ENCODE peak calls at places on chromosomes 7 and 10, in ten cellular contexts. C is Peyer's patch, D is ovary, Q is H1, Y is uterus, S is IMR-90, K is lower leg skin, A is tibial nerve, H is NB4, B is heart left ventricle. G is an unnamed sample.

GRCh38 chr10:72162978-72163377 is 52.8 kb upstream of the ANAPC16 start:
- DNase-seq in H (peak), D (no peak), K (no peak), B (no peak), C (no peak), Q (no peak), S (peak), A (no peak), Y (no peak), G (no peak)

GRCh38 chr10:80264081-80265056 is 25.1 kb downstream of the MAT1A start:
- DNase-seq in Q (no peak), C (no peak), K (no peak), D (no peak), Y (no peak), S (no peak), H (no peak), B (no peak), A (no peak), G (no peak)

GRCh38 chr10:95236068-95236903 is 42.2 kb downstream of the ACSM6 start:
- DNase-seq in H (no peak), C (no peak), A (no peak), Y (no peak), K (no peak), S (peak), B (no peak), D (no peak), Q (no peak), G (no peak)

GRCh38 chr10:70597856-70598815 is 4.4 kb downstream of the PRF1 start:
- DNase-seq in H (no peak), Q (no peak), Y (no peak), B (no peak), S (no peak), C (no peak), K (peak), D (no peak), A (no peak), G (no peak)

GRCh38 chr10:96743988-96744585 is 23.8 kb upstream of the PIK3AP1 start:
- DNase-seq in A (no peak), D (peak), S (peak), Q (no peak), K (no peak), Y (no peak), C (no peak), B (no peak), H (peak), G (no peak)

GRCh38 chr10:125060038-125060437 is 100.3 kb downstream of the CTBP2 start:
- DNase-seq in B (no peak), C (no peak), Q (no peak), A (no peak), S (peak), Y (no peak), D (no peak), H (no peak), K (no peak), G (no peak)

GRCh38 chr10:48697091-48697490 is 12.4 kb downstream of the WDFY4 start:
- DNase-seq in B (no peak), D (no peak), S (no peak), A (no peak), H (no peak), Q (no peak), C (no peak), Y (no peak), K (no peak), G (no peak)

GRCh38 chr7:51455948-51456347 is 139.3 kb upstream of the COBL start:
- DNase-seq in K (no peak), C (no peak), Q (no peak), Y (no peak), D (no peak), B (no peak), A (no peak), S (no peak), H (no peak), G (no peak)

GRCh38 chr7:1058821-1059199 is 14.5 kb downstream of the GPR146 start:
- DNase-seq in D (no peak), B (no peak), S (peak), C (no peak), A (no peak), H (no peak), K (no peak), Q (no peak), Y (no peak), G (no peak)

GRCh38 chr10:79070611-79071534 is 2.1 kb downstream of the ZMIZ1 start:
- DNase-seq in Y (peak), Q (no peak), C (peak), S (peak), K (peak), A (peak), B (peak), D (peak), H (peak), G (peak)

GRCh38 chr10:117007080-117007479 is 2.1 kb upstream of the SHTN1 start:
- DNase-seq in K (no peak), Q (no peak), Y (no peak), H (peak), C (no peak), B (no peak), D (no peak), A (no peak), S (peak), G (no peak)

GRCh38 chr7:129569811-129570215 is 41.7 kb upstream of the NRF1 start:
- DNase-seq in H (peak), K (no peak), A (no peak), Y (no peak), D (no peak), C (peak), Q (no peak), B (no peak), S (peak), G (no peak)

GRCh38 chr10:17974505-17974904 is 22.8 kb downstream of the SLC39A12 start:
- DNase-seq in Y (no peak), C (no peak), D (no peak), H (no peak), Q (no peak), S (no peak), A (no peak), K (no peak), B (no peak), G (no peak)

GRCh38 chr7:154960063-154960790 is 42.7 kb downstream of the PAXIP1 start:
- DNase-seq in A (no peak), Q (no peak), K (no peak), H (no peak), C (no peak), D (no peak), B (no peak), S (no peak), Y (no peak), G (no peak)

GRCh38 chr7:80678703-80679102 is 40.3 kb downstream of the CD36 start:
- DNase-seq in B (no peak), A (no peak), H (no peak), K (no peak), Y (no peak), C (no peak), S (no peak), Q (no peak), D (no peak), G (no peak)

GRCh38 chr7:28062197-28062988 is 118.2 kb downstream of the JAZF1 start:
- DNase-seq in H (peak), C (peak), Y (peak), D (peak), Q (no peak), K (no peak), A (peak), B (peak), S (peak), G (no peak)

GRCh38 chr7:33667261-33667660 is 238.1 kb upstream of the BMPER start:
- DNase-seq in A (no peak), C (no peak), Y (no peak), K (no peak), Q (no peak), D (no peak), B (no peak), H (no peak), S (peak), G (no peak)

GRCh38 chr10:93945814-93946213 is 47.9 kb upstream of the PLCE1 start:
- DNase-seq in K (no peak), B (no peak), H (no peak), Y (no peak), Q (no peak), D (peak), C (no peak), S (no peak), A (no peak), G (no peak)

GRCh38 chr10:98433881-98434732 is 12.6 kb downstream of the HPS1 start:
- DNase-seq in Y (no peak), K (no peak), C (no peak), D (no peak), B (no peak), S (peak), Q (no peak), A (no peak), H (no peak), G (no peak)

GRCh38 chr10:82980321-82980720 is 1105.3 kb downstream of the NRG3 start:
- DNase-seq in Y (no peak), K (no peak), B (no peak), A (no peak), Q (no peak), C (no peak), H (no peak), S (no peak), D (no peak), G (no peak)

GRCh38 chr10:12720217-12720981 is 281.1 kb downstream of the CCDC3 start:
- DNase-seq in D (no peak), H (peak), C (peak), B (peak), A (peak), S (peak), Q (no peak), K (peak), Y (peak), G (no peak)

GRCh38 chr7:151815419-151815818 is 61.5 kb downstream of the PRKAG2 start:
- DNase-seq in A (no peak), D (no peak), H (no peak), K (no peak), B (no peak), Q (no peak), C (no peak), S (no peak), Y (no peak), G (no peak)

GRCh38 chr10:14758994-14759664 is 15.6 kb downstream of the FAM107B start:
- DNase-seq in B (no peak), H (no peak), A (no peak), Y (no peak), S (no peak), K (no peak), C (no peak), Q (no peak), D (no peak), G (no peak)

GRCh38 chr10:72709041-72709440 is 17.1 kb downstream of the MCU start:
- DNase-seq in S (no peak), D (no peak), Y (no peak), B (peak), H (no peak), K (no peak), A (no peak), Q (no peak), C (no peak), G (no peak)

GRCh38 chr10:85535926-85536325 is 830.7 kb downstream of the GRID1 start:
- DNase-seq in C (no peak), H (no peak), B (no peak), D (no peak), Q (no peak), K (no peak), Y (no peak), A (no peak), S (no peak), G (no peak)

GRCh38 chr10:15748137-15748536 is 28.4 kb upstream of the ITGA8 start:
- DNase-seq in A (no peak), K (no peak), H (no peak), B (no peak), D (no peak), S (no peak), C (no peak), Y (no peak), Q (no peak), G (no peak)

GRCh38 chr10:33153266-33153967 is 181.1 kb downstream of the NRP1 start:
- DNase-seq in C (no peak), Q (no peak), K (no peak), H (no peak), S (no peak), B (no peak), Y (no peak), D (no peak), A (no peak), G (no peak)

GRCh38 chr10:124977648-124978375 is 35.9 kb downstream of the ZRANB1 start:
- DNase-seq in D (no peak), C (no peak), Q (no peak), H (no peak), A (no peak), K (no peak), Y (no peak), B (no peak), S (no peak), G (no peak)

GRCh38 chr7:12130664-12131063 is 80.4 kb upstream of the TMEM106B start:
- DNase-seq in K (no peak), Q (no peak), A (no peak), D (no peak), H (peak), Y (no peak), C (no peak), S (no peak), B (no peak), G (no peak)

GRCh38 chr7:156545989-156546388 is 94.6 kb upstream of the RNF32 start:
- DNase-seq in C (no peak), K (no peak), B (no peak), A (no peak), Q (no peak), D (no peak), Y (no peak), S (no peak), H (no peak), G (no peak)

GRCh38 chr7:129417073-129417472 is 17.2 kb upstream of the STRIP2 start:
- DNase-seq in K (no peak), C (no peak), S (no peak), Q (no peak), A (no peak), H (no peak), D (no peak), B (no peak), Y (no peak), G (no peak)

GRCh38 chr10:103640436-103641181 is 147.1 kb downstream of the NEURL1 start:
- DNase-seq in Y (no peak), H (no peak), C (no peak), S (no peak), K (no peak), A (no peak), D (peak), Q (no peak), B (no peak), G (no peak)

GRCh38 chr10:80277016-80277415 is 12.4 kb downstream of the MAT1A start:
- DNase-seq in K (peak), S (no peak), B (no peak), Y (no peak), H (no peak), C (no peak), A (no peak), D (no peak), Q (no peak), G (no peak)

GRCh38 chr10:114753126-114753525 is 68.5 kb upstream of the FHIP2A start:
- DNase-seq in C (no peak), Y (no peak), K (no peak), H (no peak), B (no peak), A (no peak), D (no peak), Q (no peak), S (peak), G (no peak)

GRCh38 chr7:20328692-20329091 is 2.0 kb upstream of the ITGB8 start:
- DNase-seq in S (no peak), B (no peak), Q (no peak), D (no peak), C (no peak), Y (no peak), H (no peak), K (no peak), A (no peak), G (no peak)

GRCh38 chr7:20330797-20331230 is at the start of gene ITGB8:
- DNase-seq in K (peak), A (no peak), Q (no peak), S (no peak), B (peak), Y (peak), C (peak), D (peak), H (no peak), G (no peak)

GRCh38 chr7:20330176-20330796 is 414 bp upstream of the ITGB8 start:
- DNase-seq in A (peak), D (peak), H (peak), B (peak), K (peak), C (peak), Q (no peak), S (peak), Y (peak), G (peak)

GRCh38 chr7:20328027-20328426 is 2.7 kb upstream of the ITGB8 start:
- DNase-seq in K (no peak), C (no peak), B (no peak), A (no peak), Q (no peak), D (no peak), Y (no peak), S (no peak), H (no peak), G (no peak)

GRCh38 chr7:20329389-20330175 is 1.1 kb upstream of the ITGB8 start:
- DNase-seq in S (peak), Y (peak), A (peak), B (peak), H (peak), Q (no peak), K (peak), D (peak), C (peak), G (no peak)
- H3K4me3 ChIP-seq in S (peak), Y (peak), A (peak), B (peak), H (peak), Q (peak), K (peak), D (peak), C (peak), G (peak)

GRCh38 chr7:134886353-134887057 is 99.8 kb upstream of the AGBL3 start:
- DNase-seq in K (no peak), Q (no peak), Y (peak), A (peak), D (peak), C (no peak), B (peak), S (peak), H (no peak), G (no peak)
- TF ChIP-seq POLR2A in K (no peak), Q (no peak), Y (no peak), A (no peak), D (no peak), C (no peak), B (no peak), S (no peak), H (no peak), G (no peak)

DNA sequence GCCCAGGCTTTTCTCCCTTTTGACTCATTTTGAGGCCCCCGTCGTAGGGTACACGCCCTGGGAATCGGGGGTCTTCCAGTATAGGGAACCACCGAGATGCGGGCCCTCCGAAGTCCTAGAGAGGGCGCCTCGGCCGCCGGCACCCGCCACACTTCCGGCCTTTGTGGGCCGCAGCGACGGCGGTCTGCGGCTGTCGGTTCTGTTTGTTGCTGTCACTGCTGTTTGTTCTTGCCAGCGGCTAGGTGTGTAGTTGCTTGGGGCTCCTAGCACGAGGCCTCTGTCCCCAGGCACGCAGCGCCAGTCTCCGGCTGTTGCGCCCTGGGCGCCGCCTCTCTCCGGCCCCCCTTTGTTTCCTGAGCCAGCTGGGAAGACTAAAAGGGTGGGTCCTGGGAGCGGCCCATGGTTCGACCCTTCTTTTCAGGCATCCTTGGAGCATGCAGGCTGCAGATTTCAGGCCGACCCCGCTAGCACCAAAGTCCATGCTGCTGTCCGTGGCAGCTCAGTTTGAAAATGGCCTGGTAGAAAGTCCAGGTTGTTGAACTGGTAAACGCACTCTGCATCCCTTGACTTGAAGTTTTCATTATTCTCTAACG is 17.8 kb upstream of the ZKSCAN1 start:
- DNase-seq in H (no peak), Y (peak), B (peak), S (no peak), K (no peak), Q (no peak), D (peak), A (no peak), C (peak), G (no peak)
- TF ChIP-seq CTCF in H (no peak), Y (peak), B (peak), S (no peak), K (peak), Q (no peak), D (peak), A (peak), C (no peak), G (peak)

DNA sequence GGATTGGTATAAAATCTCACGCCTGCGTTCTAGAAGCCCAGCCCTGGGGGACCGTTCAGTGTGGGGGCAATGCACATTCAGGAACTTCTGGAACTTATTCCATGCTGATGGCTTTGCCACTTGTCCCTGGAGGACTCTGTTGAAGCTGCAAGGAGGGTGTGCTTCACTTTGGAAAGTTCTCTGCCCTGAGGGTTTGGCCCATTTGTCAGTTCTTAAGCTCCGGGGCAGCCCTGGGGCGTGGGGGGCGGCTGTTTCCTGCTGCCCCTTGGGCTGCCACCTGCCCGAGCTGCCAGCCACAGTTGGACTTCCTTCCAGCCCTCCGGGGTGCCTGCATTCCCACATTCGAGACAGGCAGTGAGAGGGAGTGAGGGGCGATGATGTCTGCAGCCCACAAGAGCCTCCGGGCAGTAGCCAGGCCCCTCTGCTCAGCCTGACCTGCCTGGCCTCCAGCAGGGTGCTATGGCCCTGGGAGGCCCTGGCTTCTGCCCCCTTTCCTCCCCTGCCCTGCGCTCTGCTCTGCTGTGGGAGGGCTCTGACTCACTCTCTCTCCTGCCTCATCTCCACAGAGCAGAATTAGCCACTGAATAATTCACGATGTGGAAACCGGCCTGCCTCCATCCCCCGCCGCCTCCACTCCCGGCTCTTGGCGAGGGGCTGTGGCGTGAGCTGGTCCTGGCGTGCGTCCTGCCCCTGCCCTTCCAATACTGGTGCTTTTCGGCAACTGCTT is 1.9 kb downstream of the TTYH3 start:
- DNase-seq in H (peak), D (peak), Y (peak), S (peak), A (no peak), K (no peak), C (no peak), Q (no peak), B (peak), G (no peak)
- H3K4me3 ChIP-seq in H (peak), D (peak), Y (peak), S (peak), A (peak), K (no peak), C (peak), Q (peak), B (peak), G (peak)

GRCh38 chr7:139562491-139562890 is 39.0 kb downstream of the CLEC2L start:
- DNase-seq in B (no peak), Q (no peak), K (no peak), A (no peak), H (no peak), S (no peak), Y (no peak), D (no peak), C (no peak), G (no peak)
- TF ChIP-seq POLR2A in B (no peak), Q (no peak), K (no peak), A (no peak), H (no peak), S (no peak), Y (no peak), D (no peak), C (no peak), G (no peak)

DNA sequence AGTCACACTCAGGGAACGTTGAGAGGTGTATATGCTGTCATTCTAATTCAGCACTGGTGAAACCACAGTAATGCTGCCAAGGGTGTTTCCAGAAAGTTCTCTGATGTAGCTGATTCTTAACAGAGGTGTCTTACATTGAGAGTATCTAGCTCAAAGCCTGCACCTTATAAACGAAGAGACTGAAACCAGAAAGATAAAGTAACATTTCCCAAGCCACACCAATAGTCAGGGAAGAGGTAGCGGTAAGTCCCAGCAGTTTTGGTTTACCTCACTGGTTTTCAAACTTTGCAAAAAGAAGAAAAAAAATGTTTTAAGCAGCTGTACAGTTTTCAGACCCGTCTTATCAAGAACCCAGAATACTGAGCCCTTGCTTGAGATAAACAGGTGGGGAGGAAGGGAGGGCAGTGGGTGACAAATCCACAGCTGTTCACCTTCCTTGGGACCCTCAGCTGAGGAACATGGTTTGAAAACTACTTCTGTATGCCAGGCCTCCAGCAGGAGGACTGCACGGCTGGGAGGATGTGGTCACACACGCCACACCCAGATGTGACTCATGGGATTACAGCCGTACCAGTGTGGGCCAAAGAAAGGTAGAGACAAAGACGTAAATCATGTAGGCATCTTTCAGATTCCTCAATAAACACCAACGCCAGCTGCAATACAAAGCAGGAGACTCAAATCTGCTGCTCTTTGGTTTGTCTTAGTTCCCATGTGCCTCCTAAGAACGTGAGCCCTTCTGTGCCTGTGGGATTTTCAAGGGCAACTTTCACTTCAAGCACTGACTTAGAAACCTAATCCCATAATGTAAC is 64.0 kb upstream of the GSDME start:
- DNase-seq in S (peak), Q (no peak), K (peak), D (peak), B (peak), Y (peak), A (peak), H (peak), C (peak), G (peak)
- TF ChIP-seq CTCF in S (peak), Q (no peak), K (no peak), D (peak), B (no peak), Y (no peak), A (no peak), H (peak), C (peak), G (peak)